ENCODE peak calls at places on chromosomes 7 and 10, in eight cellular contexts. One of them, this sample, is unnamed.

GRCh38 chr7:101527844-101528667 is 101.0 kb downstream of the MYL10 start:
- DNase-seq in fibroblast of mammary gland: no peak
- DNase-seq in IMR-90: peak
- DNase-seq in breast epithelium: no peak
- DNase-seq in H9: no peak
- DNase-seq in astrocyte of the spinal cord: no peak
- DNase-seq in A549: no peak
- DNase-seq in fibroblast of pulmonary artery: no peak
- DNase-seq in this sample: no peak

GRCh38 chr10:113991091-113991860 is 52.4 kb upstream of the ADRB1 start:
- DNase-seq in fibroblast of mammary gland: no peak
- DNase-seq in IMR-90: no peak
- DNase-seq in breast epithelium: no peak
- DNase-seq in H9: no peak
- DNase-seq in astrocyte of the spinal cord: peak
- DNase-seq in A549: no peak
- DNase-seq in fibroblast of pulmonary artery: no peak
- DNase-seq in this sample: no peak

GRCh38 chr7:127393370-127394058 is 1.0 kb upstream of the ZNF800 start:
- DNase-seq in fibroblast of mammary gland: no peak
- DNase-seq in IMR-90: no peak
- DNase-seq in breast epithelium: no peak
- DNase-seq in H9: peak
- DNase-seq in astrocyte of the spinal cord: peak
- DNase-seq in A549: no peak
- DNase-seq in fibroblast of pulmonary artery: no peak
- DNase-seq in this sample: no peak

GRCh38 chr7:7812112-7812511 is 93.7 kb upstream of the RPA3 start:
- DNase-seq in fibroblast of mammary gland: peak
- DNase-seq in IMR-90: no peak
- DNase-seq in breast epithelium: no peak
- DNase-seq in H9: no peak
- DNase-seq in astrocyte of the spinal cord: no peak
- DNase-seq in A549: no peak
- DNase-seq in fibroblast of pulmonary artery: no peak
- DNase-seq in this sample: no peak

GRCh38 chr10:73840056-73840402 is 28.6 kb upstream of the NDST2 start:
- DNase-seq in fibroblast of mammary gland: no peak
- DNase-seq in IMR-90: peak
- DNase-seq in breast epithelium: no peak
- DNase-seq in H9: no peak
- DNase-seq in astrocyte of the spinal cord: no peak
- DNase-seq in A549: no peak
- DNase-seq in fibroblast of pulmonary artery: peak
- DNase-seq in this sample: no peak

GRCh38 chr10:118096022-118096421 is 49.3 kb upstream of the RAB11FIP2 start:
- DNase-seq in fibroblast of mammary gland: no peak
- DNase-seq in IMR-90: no peak
- DNase-seq in breast epithelium: no peak
- DNase-seq in H9: no peak
- DNase-seq in astrocyte of the spinal cord: no peak
- DNase-seq in A549: no peak
- DNase-seq in fibroblast of pulmonary artery: no peak
- DNase-seq in this sample: no peak

GRCh38 chr7:156505876-156506275 is 134.7 kb upstream of the RNF32 start:
- DNase-seq in fibroblast of mammary gland: no peak
- DNase-seq in IMR-90: no peak
- DNase-seq in breast epithelium: no peak
- DNase-seq in H9: no peak
- DNase-seq in astrocyte of the spinal cord: no peak
- DNase-seq in A549: no peak
- DNase-seq in fibroblast of pulmonary artery: no peak
- DNase-seq in this sample: no peak

GRCh38 chr10:60818134-60818770 is 40.0 kb downstream of the CDK1 start:
- DNase-seq in fibroblast of mammary gland: peak
- DNase-seq in IMR-90: peak
- DNase-seq in breast epithelium: no peak
- DNase-seq in H9: no peak
- DNase-seq in astrocyte of the spinal cord: peak
- DNase-seq in A549: no peak
- DNase-seq in fibroblast of pulmonary artery: peak
- DNase-seq in this sample: no peak

GRCh38 chr10:123901621-123902020 is 10.0 kb upstream of the CPXM2 start:
- DNase-seq in fibroblast of mammary gland: no peak
- DNase-seq in IMR-90: no peak
- DNase-seq in breast epithelium: no peak
- DNase-seq in H9: no peak
- DNase-seq in astrocyte of the spinal cord: no peak
- DNase-seq in A549: no peak
- DNase-seq in fibroblast of pulmonary artery: no peak
- DNase-seq in this sample: no peak

GRCh38 chr7:5424689-5425506 is 1.3 kb upstream of the TNRC18 start:
- DNase-seq in fibroblast of mammary gland: peak
- DNase-seq in IMR-90: peak
- DNase-seq in breast epithelium: no peak
- DNase-seq in H9: no peak
- DNase-seq in astrocyte of the spinal cord: peak
- DNase-seq in A549: no peak
- DNase-seq in fibroblast of pulmonary artery: no peak
- DNase-seq in this sample: no peak

GRCh38 chr10:31320598-31321211 is 1.7 kb downstream of the ZEB1 start:
- DNase-seq in fibroblast of mammary gland: peak
- DNase-seq in IMR-90: peak
- DNase-seq in breast epithelium: no peak
- DNase-seq in H9: peak
- DNase-seq in astrocyte of the spinal cord: peak
- DNase-seq in A549: peak
- DNase-seq in fibroblast of pulmonary artery: peak
- DNase-seq in this sample: no peak

GRCh38 chr10:93475871-93476270 is 6.3 kb downstream of the MYOF start:
- DNase-seq in fibroblast of mammary gland: peak
- DNase-seq in IMR-90: peak
- DNase-seq in breast epithelium: no peak
- DNase-seq in H9: no peak
- DNase-seq in astrocyte of the spinal cord: peak
- DNase-seq in A549: peak
- DNase-seq in fibroblast of pulmonary artery: peak
- DNase-seq in this sample: no peak

GRCh38 chr7:138875794-138876193 is 77.8 kb upstream of the ATP6V0A4 start:
- DNase-seq in fibroblast of mammary gland: peak
- DNase-seq in IMR-90: peak
- DNase-seq in breast epithelium: no peak
- DNase-seq in H9: no peak
- DNase-seq in astrocyte of the spinal cord: peak
- DNase-seq in A549: no peak
- DNase-seq in fibroblast of pulmonary artery: peak
- DNase-seq in this sample: no peak

GRCh38 chr10:133394801-133395221 is 854 bp downstream of the MTG1 start:
- DNase-seq in fibroblast of mammary gland: no peak
- DNase-seq in IMR-90: no peak
- DNase-seq in breast epithelium: no peak
- DNase-seq in H9: no peak
- DNase-seq in astrocyte of the spinal cord: no peak
- DNase-seq in A549: no peak
- DNase-seq in fibroblast of pulmonary artery: no peak
- DNase-seq in this sample: no peak

GRCh38 chr7:131602304-131602993 is 46.0 kb upstream of the PODXL start:
- DNase-seq in fibroblast of mammary gland: no peak
- DNase-seq in IMR-90: no peak
- DNase-seq in breast epithelium: no peak
- DNase-seq in H9: no peak
- DNase-seq in astrocyte of the spinal cord: no peak
- DNase-seq in A549: no peak
- DNase-seq in fibroblast of pulmonary artery: no peak
- DNase-seq in this sample: no peak

GRCh38 chr7:151876112-151876898 is 610 bp downstream of the PRKAG2 start:
- DNase-seq in fibroblast of mammary gland: peak
- DNase-seq in IMR-90: no peak
- DNase-seq in breast epithelium: peak
- DNase-seq in H9: peak
- DNase-seq in astrocyte of the spinal cord: peak
- DNase-seq in A549: peak
- DNase-seq in fibroblast of pulmonary artery: peak
- DNase-seq in this sample: peak

GRCh38 chr7:116249969-116250553 is 39.7 kb downstream of the TES start:
- DNase-seq in fibroblast of mammary gland: peak
- DNase-seq in IMR-90: peak
- DNase-seq in breast epithelium: no peak
- DNase-seq in H9: peak
- DNase-seq in astrocyte of the spinal cord: peak
- DNase-seq in A549: peak
- DNase-seq in fibroblast of pulmonary artery: peak
- DNase-seq in this sample: no peak

DNA sequence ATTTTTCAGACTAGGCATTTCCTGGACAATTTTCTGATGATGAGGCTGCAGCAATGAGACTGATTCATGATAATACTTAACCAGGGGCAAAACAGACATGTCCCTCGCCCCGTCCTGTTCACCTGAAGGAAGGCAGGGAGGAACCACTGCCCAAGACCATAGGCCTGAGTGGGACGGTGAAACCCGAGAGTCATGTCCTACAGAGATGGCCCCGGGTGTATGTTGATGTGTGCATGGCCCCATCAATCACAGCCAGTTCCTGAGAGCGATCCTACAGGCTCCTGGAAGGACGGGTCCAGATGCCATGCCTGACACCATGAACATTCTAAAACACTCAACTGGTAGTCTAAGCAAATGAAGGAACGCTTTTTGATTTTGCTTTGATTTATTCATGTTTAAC is 90.3 kb downstream of the TNS3 start:
- DNase-seq in fibroblast of mammary gland: no peak
- DNase-seq in IMR-90: no peak
- DNase-seq in breast epithelium: no peak
- DNase-seq in H9: no peak
- DNase-seq in astrocyte of the spinal cord: no peak
- DNase-seq in A549: no peak
- DNase-seq in fibroblast of pulmonary artery: no peak
- DNase-seq in this sample: no peak
- TF ChIP-seq CTCF in fibroblast of mammary gland: no peak
- TF ChIP-seq CTCF in IMR-90: no peak
- TF ChIP-seq CTCF in breast epithelium: no peak
- TF ChIP-seq CTCF in H9: no peak
- TF ChIP-seq CTCF in astrocyte of the spinal cord: no peak
- TF ChIP-seq CTCF in A549: no peak
- TF ChIP-seq CTCF in fibroblast of pulmonary artery: no peak
- TF ChIP-seq CTCF in this sample: no peak

GRCh38 chr10:35234073-35234472 is 102.2 kb upstream of the CCNY start:
- DNase-seq in fibroblast of mammary gland: no peak
- DNase-seq in IMR-90: no peak
- DNase-seq in breast epithelium: no peak
- DNase-seq in H9: no peak
- DNase-seq in astrocyte of the spinal cord: no peak
- DNase-seq in A549: no peak
- DNase-seq in fibroblast of pulmonary artery: no peak
- DNase-seq in this sample: no peak

GRCh38 chr10:35232509-35232908 is 103.8 kb upstream of the CCNY start:
- DNase-seq in fibroblast of mammary gland: no peak
- DNase-seq in IMR-90: no peak
- DNase-seq in breast epithelium: no peak
- DNase-seq in H9: no peak
- DNase-seq in astrocyte of the spinal cord: no peak
- DNase-seq in A549: no peak
- DNase-seq in fibroblast of pulmonary artery: no peak
- DNase-seq in this sample: no peak

GRCh38 chr10:35237766-35238512 is 98.4 kb upstream of the CCNY start:
- DNase-seq in fibroblast of mammary gland: no peak
- DNase-seq in IMR-90: no peak
- DNase-seq in breast epithelium: no peak
- DNase-seq in H9: no peak
- DNase-seq in astrocyte of the spinal cord: no peak
- DNase-seq in A549: no peak
- DNase-seq in fibroblast of pulmonary artery: no peak
- DNase-seq in this sample: no peak

GRCh38 chr10:35231646-35232045 is 104.7 kb upstream of the CCNY start:
- DNase-seq in fibroblast of mammary gland: no peak
- DNase-seq in IMR-90: no peak
- DNase-seq in breast epithelium: no peak
- DNase-seq in H9: no peak
- DNase-seq in astrocyte of the spinal cord: no peak
- DNase-seq in A549: no peak
- DNase-seq in fibroblast of pulmonary artery: no peak
- DNase-seq in this sample: no peak

DNA sequence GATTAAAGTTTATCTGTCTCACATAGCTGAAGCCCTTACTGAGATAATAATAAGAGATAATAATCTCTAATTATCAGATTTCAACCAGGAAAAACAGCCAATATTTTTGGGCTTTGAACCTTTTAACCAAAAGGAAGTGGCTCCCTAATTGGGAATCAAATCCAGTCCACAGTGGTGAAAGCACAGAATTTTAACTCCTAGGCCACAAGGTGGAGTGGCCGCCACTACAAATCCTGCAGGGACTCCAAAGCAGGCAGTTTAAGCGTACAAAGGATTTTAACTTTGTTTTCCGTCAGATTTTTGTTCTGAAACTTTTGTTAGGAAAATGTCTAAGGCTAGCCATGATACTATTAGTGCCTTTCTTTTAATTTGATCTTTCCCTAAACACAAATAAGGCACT is 99.6 kb upstream of the CCNY start:
- DNase-seq in fibroblast of mammary gland: no peak
- DNase-seq in IMR-90: peak
- DNase-seq in breast epithelium: no peak
- DNase-seq in H9: no peak
- DNase-seq in astrocyte of the spinal cord: peak
- DNase-seq in A549: peak
- DNase-seq in fibroblast of pulmonary artery: peak
- DNase-seq in this sample: no peak
- TF ChIP-seq CTCF in fibroblast of mammary gland: peak
- TF ChIP-seq CTCF in IMR-90: peak
- TF ChIP-seq CTCF in breast epithelium: no peak
- TF ChIP-seq CTCF in H9: peak
- TF ChIP-seq CTCF in astrocyte of the spinal cord: peak
- TF ChIP-seq CTCF in A549: peak
- TF ChIP-seq CTCF in fibroblast of pulmonary artery: peak
- TF ChIP-seq CTCF in this sample: no peak

DNA sequence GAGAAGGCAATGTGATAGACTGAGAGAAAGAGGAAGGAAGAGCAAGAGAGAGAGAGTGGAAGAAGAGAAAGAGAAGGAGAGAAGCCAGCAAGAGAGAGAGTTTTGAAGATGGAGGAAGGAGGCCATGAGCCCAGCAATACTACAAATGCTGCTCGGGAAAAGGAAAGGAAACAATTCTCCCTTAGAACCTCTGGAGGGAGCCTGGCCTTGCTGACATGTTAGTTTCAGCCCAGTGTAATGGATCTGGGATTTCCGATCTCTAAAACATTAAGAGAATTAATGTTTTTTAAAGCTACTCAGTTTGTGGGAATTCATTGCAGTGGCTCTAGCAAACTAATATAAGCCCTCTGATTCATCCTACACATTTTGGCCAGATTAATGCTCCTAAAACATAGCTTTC is 206.8 kb upstream of the MTPN start:
- DNase-seq in fibroblast of mammary gland: no peak
- DNase-seq in IMR-90: peak
- DNase-seq in breast epithelium: no peak
- DNase-seq in H9: no peak
- DNase-seq in astrocyte of the spinal cord: peak
- DNase-seq in A549: no peak
- DNase-seq in fibroblast of pulmonary artery: peak
- DNase-seq in this sample: no peak
- TF ChIP-seq CTCF in fibroblast of mammary gland: no peak
- TF ChIP-seq CTCF in IMR-90: peak
- TF ChIP-seq CTCF in breast epithelium: no peak
- TF ChIP-seq CTCF in H9: peak
- TF ChIP-seq CTCF in astrocyte of the spinal cord: peak
- TF ChIP-seq CTCF in A549: no peak
- TF ChIP-seq CTCF in fibroblast of pulmonary artery: peak
- TF ChIP-seq CTCF in this sample: no peak

GRCh38 chr10:22805304-22805703 is 90.9 kb upstream of the PIP4K2A start:
- DNase-seq in fibroblast of mammary gland: peak
- DNase-seq in IMR-90: peak
- DNase-seq in breast epithelium: no peak
- DNase-seq in H9: no peak
- DNase-seq in astrocyte of the spinal cord: peak
- DNase-seq in A549: no peak
- DNase-seq in fibroblast of pulmonary artery: peak
- DNase-seq in this sample: no peak
- TF ChIP-seq CTCF in fibroblast of mammary gland: no peak
- TF ChIP-seq CTCF in IMR-90: peak
- TF ChIP-seq CTCF in breast epithelium: no peak
- TF ChIP-seq CTCF in H9: no peak
- TF ChIP-seq CTCF in astrocyte of the spinal cord: peak
- TF ChIP-seq CTCF in A549: no peak
- TF ChIP-seq CTCF in fibroblast of pulmonary artery: no peak
- TF ChIP-seq CTCF in this sample: peak